ENCODE peak calls at places on chromosomes 16 and 17, in seven cellular contexts. One of them, this sample, is unnamed.

GRCh38 chr17:7717756-7718350 is 309 bp downstream of the DNAH2 start:
- DNase-seq in mammary epithelial cell: no peak
- DNase-seq in HFF-Myc: no peak
- DNase-seq in activated B cell treated with CpG ODN at 0.5 μM for 24 hours: no peak
- DNase-seq in PC-3: no peak
- DNase-seq in WERI-Rb-1: no peak
- DNase-seq in AG09309: no peak
- DNase-seq in this sample: no peak

GRCh38 chr17:47620503-47621245 is 29.0 kb upstream of the KPNB1 start:
- DNase-seq in HFF-Myc: no peak
- DNase-seq in mammary epithelial cell: peak; percentile 51
- DNase-seq in WERI-Rb-1: no peak
- DNase-seq in PC-3: peak; percentile 55
- DNase-seq in activated B cell treated with CpG ODN at 0.5 μM for 24 hours: no peak
- DNase-seq in AG09309: no peak
- DNase-seq in this sample: no peak

GRCh38 chr17:45334231-45334630 is 17.4 kb upstream of the MAP3K14 start:
- DNase-seq in AG09309: no peak
- DNase-seq in HFF-Myc: no peak
- DNase-seq in mammary epithelial cell: no peak
- DNase-seq in WERI-Rb-1: no peak
- DNase-seq in PC-3: no peak
- DNase-seq in activated B cell treated with CpG ODN at 0.5 μM for 24 hours: peak; percentile 14
- DNase-seq in this sample: no peak

GRCh38 chr17:58328195-58329034 is at the start of gene TSPOAP1:
- DNase-seq in WERI-Rb-1: no peak
- DNase-seq in PC-3: no peak
- DNase-seq in AG09309: no peak
- DNase-seq in mammary epithelial cell: no peak
- DNase-seq in HFF-Myc: no peak
- DNase-seq in activated B cell treated with CpG ODN at 0.5 μM for 24 hours: peak; percentile 62
- DNase-seq in this sample: peak; percentile 68

GRCh38 chr17:41692722-41693521 is 4.2 kb downstream of the EIF1 start:
- DNase-seq in PC-3: no peak
- DNase-seq in WERI-Rb-1: no peak
- DNase-seq in HFF-Myc: no peak
- DNase-seq in AG09309: no peak
- DNase-seq in mammary epithelial cell: peak; percentile 49
- DNase-seq in activated B cell treated with CpG ODN at 0.5 μM for 24 hours: no peak
- DNase-seq in this sample: no peak

GRCh38 chr16:81553080-81553813 is 108.6 kb downstream of the CMIP start:
- DNase-seq in mammary epithelial cell: peak; percentile 64
- DNase-seq in HFF-Myc: no peak
- DNase-seq in activated B cell treated with CpG ODN at 0.5 μM for 24 hours: no peak
- DNase-seq in AG09309: no peak
- DNase-seq in PC-3: no peak
- DNase-seq in WERI-Rb-1: no peak
- DNase-seq in this sample: no peak

GRCh38 chr16:78122774-78123315 is 23.4 kb downstream of the WWOX start:
- DNase-seq in WERI-Rb-1: peak; percentile 14
- DNase-seq in AG09309: peak; percentile 11
- DNase-seq in PC-3: peak; percentile 72
- DNase-seq in mammary epithelial cell: peak; percentile 57
- DNase-seq in HFF-Myc: peak; percentile 25
- DNase-seq in activated B cell treated with CpG ODN at 0.5 μM for 24 hours: no peak
- DNase-seq in this sample: no peak

GRCh38 chr17:14776791-14777190 is 475.9 kb downstream of the HS3ST3B1 start:
- DNase-seq in PC-3: peak; percentile 32
- DNase-seq in AG09309: no peak
- DNase-seq in HFF-Myc: no peak
- DNase-seq in WERI-Rb-1: no peak
- DNase-seq in activated B cell treated with CpG ODN at 0.5 μM for 24 hours: no peak
- DNase-seq in mammary epithelial cell: peak; percentile 98
- DNase-seq in this sample: no peak

GRCh38 chr17:15440347-15440746 is 27.1 kb downstream of the CDRT4 start:
- DNase-seq in AG09309: no peak
- DNase-seq in mammary epithelial cell: no peak
- DNase-seq in activated B cell treated with CpG ODN at 0.5 μM for 24 hours: no peak
- DNase-seq in HFF-Myc: no peak
- DNase-seq in WERI-Rb-1: no peak
- DNase-seq in PC-3: no peak
- DNase-seq in this sample: no peak

GRCh38 chr17:57555636-57556175 is 189.4 kb downstream of the CCDC182 start:
- DNase-seq in HFF-Myc: no peak
- DNase-seq in mammary epithelial cell: no peak
- DNase-seq in AG09309: no peak
- DNase-seq in WERI-Rb-1: no peak
- DNase-seq in activated B cell treated with CpG ODN at 0.5 μM for 24 hours: no peak
- DNase-seq in PC-3: peak; percentile 28
- DNase-seq in this sample: no peak

GRCh38 chr16:79267781-79268180 is 332.8 kb downstream of the MAF start:
- DNase-seq in mammary epithelial cell: no peak
- DNase-seq in WERI-Rb-1: no peak
- DNase-seq in AG09309: no peak
- DNase-seq in PC-3: no peak
- DNase-seq in HFF-Myc: no peak
- DNase-seq in activated B cell treated with CpG ODN at 0.5 μM for 24 hours: no peak
- DNase-seq in this sample: no peak

GRCh38 chr17:73430165-73430680 is 118.4 kb upstream of the CDC42EP4 start:
- DNase-seq in WERI-Rb-1: peak; percentile 29
- DNase-seq in AG09309: no peak
- DNase-seq in activated B cell treated with CpG ODN at 0.5 μM for 24 hours: no peak
- DNase-seq in mammary epithelial cell: no peak
- DNase-seq in HFF-Myc: no peak
- DNase-seq in PC-3: no peak
- DNase-seq in this sample: no peak

GRCh38 chr16:11667221-11667823 is 933 bp upstream of the SNN start:
- DNase-seq in WERI-Rb-1: no peak
- DNase-seq in HFF-Myc: no peak
- DNase-seq in mammary epithelial cell: no peak
- DNase-seq in activated B cell treated with CpG ODN at 0.5 μM for 24 hours: no peak
- DNase-seq in PC-3: no peak
- DNase-seq in AG09309: no peak
- DNase-seq in this sample: no peak

GRCh38 chr17:54754560-54754959 is 146.1 kb upstream of the TOM1L1 start:
- DNase-seq in activated B cell treated with CpG ODN at 0.5 μM for 24 hours: no peak
- DNase-seq in mammary epithelial cell: no peak
- DNase-seq in HFF-Myc: no peak
- DNase-seq in PC-3: no peak
- DNase-seq in WERI-Rb-1: peak; percentile 17
- DNase-seq in AG09309: no peak
- DNase-seq in this sample: no peak
- TF ChIP-seq CTCF in activated B cell treated with CpG ODN at 0.5 μM for 24 hours: no peak
- TF ChIP-seq CTCF in mammary epithelial cell: no peak
- TF ChIP-seq CTCF in HFF-Myc: no peak
- TF ChIP-seq CTCF in PC-3: peak; percentile 44
- TF ChIP-seq CTCF in WERI-Rb-1: peak; percentile 66
- TF ChIP-seq CTCF in AG09309: no peak
- TF ChIP-seq CTCF in this sample: no peak

GRCh38 chr17:80941743-80942211 is 49.9 kb upstream of the CHMP6 start:
- DNase-seq in HFF-Myc: no peak
- DNase-seq in AG09309: no peak
- DNase-seq in PC-3: no peak
- DNase-seq in mammary epithelial cell: no peak
- DNase-seq in activated B cell treated with CpG ODN at 0.5 μM for 24 hours: no peak
- DNase-seq in WERI-Rb-1: no peak
- DNase-seq in this sample: no peak

GRCh38 chr17:80944326-80944725 is 47.3 kb upstream of the CHMP6 start:
- DNase-seq in HFF-Myc: no peak
- DNase-seq in mammary epithelial cell: no peak
- DNase-seq in WERI-Rb-1: no peak
- DNase-seq in activated B cell treated with CpG ODN at 0.5 μM for 24 hours: no peak
- DNase-seq in AG09309: no peak
- DNase-seq in PC-3: no peak
- DNase-seq in this sample: no peak

GRCh38 chr17:80941171-80941570 is 50.5 kb upstream of the CHMP6 start:
- DNase-seq in PC-3: no peak
- DNase-seq in AG09309: no peak
- DNase-seq in activated B cell treated with CpG ODN at 0.5 μM for 24 hours: no peak
- DNase-seq in WERI-Rb-1: no peak
- DNase-seq in mammary epithelial cell: no peak
- DNase-seq in HFF-Myc: no peak
- DNase-seq in this sample: no peak

GRCh38 chr17:80943346-80944145 is 48.1 kb upstream of the CHMP6 start:
- DNase-seq in WERI-Rb-1: no peak
- DNase-seq in HFF-Myc: no peak
- DNase-seq in activated B cell treated with CpG ODN at 0.5 μM for 24 hours: no peak
- DNase-seq in mammary epithelial cell: no peak
- DNase-seq in AG09309: no peak
- DNase-seq in PC-3: no peak
- DNase-seq in this sample: no peak

GRCh38 chr17:80942360-80943345 is 49.0 kb upstream of the CHMP6 start:
- DNase-seq in WERI-Rb-1: no peak
- DNase-seq in mammary epithelial cell: no peak
- DNase-seq in PC-3: no peak
- DNase-seq in HFF-Myc: peak; percentile 44
- DNase-seq in activated B cell treated with CpG ODN at 0.5 μM for 24 hours: no peak
- DNase-seq in AG09309: peak; percentile 42
- DNase-seq in this sample: no peak
- TF ChIP-seq CTCF in WERI-Rb-1: no peak
- TF ChIP-seq CTCF in mammary epithelial cell: no peak
- TF ChIP-seq CTCF in PC-3: no peak
- TF ChIP-seq CTCF in HFF-Myc: no peak
- TF ChIP-seq CTCF in activated B cell treated with CpG ODN at 0.5 μM for 24 hours: no peak
- TF ChIP-seq CTCF in AG09309: peak; percentile 21
- TF ChIP-seq CTCF in this sample: no peak

GRCh38 chr16:49854227-49855203 is 1.4 kb downstream of the ZNF423 start:
- DNase-seq in activated B cell treated with CpG ODN at 0.5 μM for 24 hours: no peak
- DNase-seq in HFF-Myc: no peak
- DNase-seq in WERI-Rb-1: peak; percentile 37
- DNase-seq in AG09309: no peak
- DNase-seq in mammary epithelial cell: no peak
- DNase-seq in PC-3: no peak
- DNase-seq in this sample: no peak
- TF ChIP-seq CTCF in activated B cell treated with CpG ODN at 0.5 μM for 24 hours: no peak
- TF ChIP-seq CTCF in HFF-Myc: no peak
- TF ChIP-seq CTCF in WERI-Rb-1: no peak
- TF ChIP-seq CTCF in AG09309: no peak
- TF ChIP-seq CTCF in mammary epithelial cell: no peak
- TF ChIP-seq CTCF in PC-3: no peak
- TF ChIP-seq CTCF in this sample: no peak

GRCh38 chr17:37406635-37407455 is at the start of the genes ACACA and TADA2A:
- DNase-seq in AG09309: no peak
- DNase-seq in activated B cell treated with CpG ODN at 0.5 μM for 24 hours: peak; percentile 78
- DNase-seq in WERI-Rb-1: peak; percentile 88
- DNase-seq in HFF-Myc: peak; percentile 20
- DNase-seq in PC-3: peak; percentile 76
- DNase-seq in mammary epithelial cell: peak; percentile 80
- DNase-seq in this sample: peak; percentile 78
- TF ChIP-seq CTCF in AG09309: no peak
- TF ChIP-seq CTCF in activated B cell treated with CpG ODN at 0.5 μM for 24 hours: no peak
- TF ChIP-seq CTCF in WERI-Rb-1: no peak
- TF ChIP-seq CTCF in HFF-Myc: no peak
- TF ChIP-seq CTCF in PC-3: no peak
- TF ChIP-seq CTCF in mammary epithelial cell: no peak
- TF ChIP-seq CTCF in this sample: no peak

DNA sequence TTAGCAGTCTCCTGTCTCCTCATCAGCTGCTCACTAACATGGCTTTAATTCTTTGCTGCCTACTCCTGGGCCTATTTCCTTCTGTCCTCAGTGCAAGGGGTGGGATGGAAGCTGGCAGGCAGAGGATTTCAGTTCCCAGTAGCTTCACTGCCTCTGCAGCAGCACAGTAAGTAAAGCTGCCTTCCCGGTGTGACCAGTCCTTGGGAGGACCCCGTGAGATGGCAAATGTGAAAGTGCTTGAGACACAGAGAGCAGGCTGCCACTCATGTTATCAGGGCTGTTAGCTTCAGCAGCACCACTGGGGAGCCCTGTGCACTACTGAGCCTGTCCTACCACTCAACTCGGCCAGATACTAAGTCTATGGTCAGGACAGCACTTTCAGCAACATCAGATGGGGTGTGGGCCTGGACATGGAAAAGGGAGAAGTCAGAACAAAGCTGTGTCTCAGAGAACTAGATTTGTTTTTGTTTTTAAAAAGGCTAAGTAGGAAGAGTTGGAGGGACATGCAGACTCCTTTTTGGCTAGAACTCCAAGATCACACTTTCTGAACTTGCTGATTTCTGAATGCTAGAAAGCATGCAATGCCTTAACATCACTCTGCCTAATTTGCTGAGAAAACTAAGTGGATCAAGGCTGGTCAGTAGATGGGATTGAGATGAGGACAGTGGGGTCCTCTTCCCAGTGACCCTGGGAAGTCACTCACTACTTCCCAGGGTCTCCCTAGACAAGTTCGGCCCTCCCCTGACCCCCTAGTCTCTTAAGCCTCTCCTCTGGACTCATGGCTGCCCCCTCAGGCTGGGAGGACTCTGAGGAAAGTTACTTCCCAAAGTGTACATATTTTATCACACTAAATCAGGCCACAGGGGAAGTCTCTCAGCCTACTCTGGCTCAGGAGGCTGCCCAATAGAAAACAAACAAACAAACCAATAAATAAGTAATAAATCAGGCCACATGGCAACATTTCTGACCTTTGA is 1.1 kb downstream of the ACSF2 start:
- DNase-seq in HFF-Myc: no peak
- DNase-seq in mammary epithelial cell: peak; percentile 43
- DNase-seq in PC-3: peak; percentile 57
- DNase-seq in WERI-Rb-1: peak; percentile 68
- DNase-seq in AG09309: no peak
- DNase-seq in activated B cell treated with CpG ODN at 0.5 μM for 24 hours: peak; percentile 18
- DNase-seq in this sample: peak; percentile 19
- TF ChIP-seq CTCF in HFF-Myc: no peak
- TF ChIP-seq CTCF in mammary epithelial cell: peak; percentile 44
- TF ChIP-seq CTCF in PC-3: peak; percentile 82
- TF ChIP-seq CTCF in WERI-Rb-1: peak; percentile 51
- TF ChIP-seq CTCF in AG09309: no peak
- TF ChIP-seq CTCF in activated B cell treated with CpG ODN at 0.5 μM for 24 hours: no peak
- TF ChIP-seq CTCF in this sample: no peak

This sample was measured in natural killer cell.